ENCODE peak calls at places on chromosomes 5 and 9, in ten cellular contexts. I is astrocyte of the cerebellum, F is left ventricle myocardium inferior, Y is PC-9, C is NB4, A is heart right ventricle, D is HCT116, Z is MM.1S, N is Panc1, J is IMR-90. W is an unnamed sample.

GRCh38 chr9:80707120-80707519 is 982.2 kb downstream of the TLE1 start:
- DNase-seq in I (peak; percentile 6), F (no peak), Y (no peak), C (no peak), A (no peak), D (no peak), Z (no peak), N (no peak), J (peak; percentile 51), W (peak; percentile 16)

GRCh38 chr5:135246923-135247795 is 151.9 kb downstream of the MACROH2A1 start:
- DNase-seq in I (peak; percentile 86), F (no peak), Y (peak; percentile 31), C (peak; percentile 85), A (no peak), D (peak; percentile 79), Z (no peak), N (peak; percentile 38), J (peak; percentile 98), W (peak; percentile 89)

GRCh38 chr9:94847486-94847885 is 121.0 kb downstream of the AOPEP start:
- DNase-seq in I (no peak), F (no peak), Y (no peak), C (peak; percentile 24), A (no peak), D (no peak), Z (no peak), N (no peak), J (peak; percentile 86), W (peak; percentile 88)

GRCh38 chr5:97629281-97629680 is 446.2 kb upstream of the RIOK2 start:
- DNase-seq in I (peak; percentile 5), F (peak; percentile 27), Y (no peak), C (no peak), A (peak; percentile 58), D (peak; percentile 7), Z (no peak), N (no peak), J (peak; percentile 79), W (peak; percentile 92)

GRCh38 chr9:113479150-113479761 is 15.7 kb downstream of the RGS3 start:
- DNase-seq in I (no peak), F (no peak), Y (no peak), C (peak; percentile 15), A (no peak), D (no peak), Z (no peak), N (no peak), J (no peak), W (no peak)

GRCh38 chr5:110054240-110054639 is 364.5 kb downstream of the MAN2A1 start:
- DNase-seq in I (peak; percentile 94), F (no peak), Y (no peak), C (peak; percentile 56), A (peak; percentile 25), D (peak; percentile 1), Z (peak; percentile 97), N (no peak), J (peak; percentile 21), W (peak; percentile 70)

GRCh38 chr5:38551020-38552017 is 5.1 kb downstream of the LIFR start:
- DNase-seq in I (no peak), F (no peak), Y (peak; percentile 25), C (peak; percentile 28), A (no peak), D (peak; percentile 23), Z (peak; percentile 33), N (no peak), J (peak; percentile 73), W (peak; percentile 76)

GRCh38 chr5:78600656-78601452 is 47.7 kb downstream of the LHFPL2 start:
- DNase-seq in I (no peak), F (no peak), Y (no peak), C (no peak), A (no peak), D (no peak), Z (no peak), N (no peak), J (peak; percentile 84), W (no peak)

GRCh38 chr9:36407122-36407723 is 7.2 kb upstream of the RNF38 start:
- DNase-seq in I (no peak), F (no peak), Y (peak; percentile 37), C (peak; percentile 53), A (peak; percentile 28), D (peak; percentile 50), Z (peak; percentile 72), N (peak; percentile 63), J (peak; percentile 65), W (peak; percentile 77)

GRCh38 chr9:4837126-4837767 is 44.5 kb downstream of the RCL1 start:
- DNase-seq in I (peak; percentile 93), F (no peak), Y (no peak), C (no peak), A (no peak), D (no peak), Z (no peak), N (no peak), J (peak; percentile 42), W (peak; percentile 55)

GRCh38 chr9:95626885-95627558 is 110.3 kb upstream of the PTCH1 start:
- DNase-seq in I (no peak), F (peak; percentile 54), Y (no peak), C (peak; percentile 11), A (peak; percentile 63), D (no peak), Z (no peak), N (no peak), J (no peak), W (no peak)

GRCh38 chr5:174734571-174735497 is 10.5 kb downstream of the MSX2 start:
- DNase-seq in I (no peak), F (no peak), Y (no peak), C (no peak), A (no peak), D (no peak), Z (no peak), N (no peak), J (no peak), W (no peak)

GRCh38 chr9:21965401-21965951 is 28.7 kb downstream of the CDKN2A start:
- DNase-seq in I (no peak), F (no peak), Y (peak; percentile 19), C (no peak), A (no peak), D (no peak), Z (no peak), N (no peak), J (peak; percentile 77), W (peak; percentile 81)
- TF ChIP-seq CTCF in I (peak; percentile 79), F (peak; percentile 21), Y (no peak), C (no peak), A (no peak), D (peak; percentile 24), Z (peak; percentile 22), N (no peak), J (peak; percentile 59), W (peak; percentile 79)

DNA sequence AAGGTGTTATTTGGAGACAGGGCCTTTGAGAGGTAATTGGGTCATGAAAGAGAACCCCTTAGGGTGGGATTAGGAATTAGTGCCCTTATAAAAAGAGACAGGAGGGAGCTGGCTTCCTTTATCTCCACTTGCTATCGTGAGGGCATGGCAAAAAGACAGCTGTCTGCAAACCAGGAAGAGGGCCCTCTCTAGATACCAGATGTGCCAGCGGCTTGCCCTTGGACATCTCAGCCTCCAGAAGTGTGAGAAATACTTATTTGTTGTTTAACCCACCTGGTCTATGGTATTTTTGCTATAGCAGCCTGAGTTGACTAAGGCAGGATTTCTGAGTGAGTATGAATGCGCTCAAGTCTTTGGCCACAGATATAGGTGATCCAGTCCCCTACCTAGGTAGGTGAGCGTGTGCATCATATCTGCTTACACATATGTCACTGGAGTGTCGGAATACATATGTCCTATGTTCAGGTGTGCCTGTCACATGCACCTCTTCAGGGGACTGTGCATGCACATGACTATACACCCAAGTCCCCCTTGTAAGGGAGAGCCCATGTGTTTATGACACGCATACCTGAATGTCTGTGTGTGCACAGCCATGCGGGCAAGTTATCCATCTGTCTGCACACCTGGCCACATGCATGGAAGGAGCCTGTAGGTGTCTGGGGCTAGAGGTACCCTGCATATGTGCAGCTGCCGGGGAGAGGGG is 817 bp upstream of the RGS14 start:
- DNase-seq in I (no peak), F (no peak), Y (no peak), C (peak; percentile 36), A (no peak), D (no peak), Z (no peak), N (no peak), J (no peak), W (no peak)
- H3K4me3 ChIP-seq in I (no peak overlapping the region), F (no peak overlapping the region), Y (no peak overlapping the region), C (peak overlapping the region; percentile 81), A (no peak overlapping the region), D (no peak overlapping the region), Z (peak overlapping the region; percentile 97), N (no peak overlapping the region), J (no peak overlapping the region), W (no peak overlapping the region)

GRCh38 chr9:115404311-115404710 is 286.4 kb upstream of the TNC start:
- DNase-seq in I (no peak), F (no peak), Y (no peak), C (no peak), A (no peak), D (no peak), Z (no peak), N (no peak), J (no peak), W (no peak)

GRCh38 chr9:115399026-115399425 is 281.1 kb upstream of the TNC start:
- DNase-seq in I (no peak), F (no peak), Y (no peak), C (no peak), A (no peak), D (no peak), Z (no peak), N (no peak), J (no peak), W (no peak)

GRCh38 chr9:115400801-115401200 is 282.8 kb upstream of the TNC start:
- DNase-seq in I (peak; percentile 83), F (no peak), Y (no peak), C (no peak), A (no peak), D (no peak), Z (no peak), N (no peak), J (peak; percentile 74), W (no peak)

GRCh38 chr9:115398313-115398650 is 280.3 kb upstream of the TNC start:
- DNase-seq in I (no peak), F (no peak), Y (no peak), C (no peak), A (no peak), D (no peak), Z (no peak), N (no peak), J (no peak), W (no peak)

GRCh38 chr9:115403753-115404152 is 285.8 kb upstream of the TNC start:
- DNase-seq in I (no peak), F (no peak), Y (no peak), C (no peak), A (no peak), D (no peak), Z (no peak), N (no peak), J (no peak), W (no peak)
- TF ChIP-seq CTCF in I (no peak), F (no peak), Y (no peak), C (no peak), A (no peak), D (no peak), Z (no peak), N (no peak), J (no peak), W (no peak)

DNA sequence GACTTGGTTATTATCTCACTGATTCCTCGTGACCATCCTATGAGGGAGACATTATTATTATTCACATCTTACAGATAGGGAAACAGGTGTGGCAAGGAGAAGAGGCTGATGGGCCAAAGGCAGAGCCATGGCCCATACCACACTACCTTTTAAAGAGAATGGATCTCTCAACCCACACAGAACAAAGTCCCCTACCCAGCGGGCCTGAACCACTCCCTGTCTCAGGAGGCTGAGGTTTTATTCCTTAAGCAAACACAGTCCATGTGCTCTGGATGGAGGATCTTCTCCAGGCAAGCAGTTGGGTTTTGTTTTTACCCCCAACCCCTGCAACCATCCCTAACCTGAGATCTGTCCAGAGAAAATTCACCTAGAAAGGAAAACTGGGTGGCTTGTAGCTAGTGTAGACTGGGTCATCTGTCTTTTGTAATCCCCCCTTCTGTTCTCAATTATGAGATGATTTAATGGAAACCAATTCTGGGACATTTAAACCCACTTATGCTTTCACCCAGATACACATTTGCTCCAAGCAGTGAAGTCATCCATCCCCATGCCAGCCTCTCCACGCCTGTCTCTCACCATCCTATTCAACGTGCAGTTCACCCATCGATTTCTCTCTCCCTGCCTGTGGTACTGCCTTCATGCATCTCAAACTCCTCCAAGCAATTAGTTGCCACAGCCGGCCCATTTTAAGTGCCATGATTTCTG is 2.0 kb downstream of the PHF19 start:
- DNase-seq in I (no peak), F (no peak), Y (no peak), C (no peak), A (no peak), D (no peak), Z (no peak), N (no peak), J (no peak), W (no peak)
- H3K4me3 ChIP-seq in I (no peak overlapping the region), F (no peak overlapping the region), Y (peak overlapping the region; percentile 87), C (peak overlapping the region; percentile 89), A (no peak overlapping the region), D (peak overlapping the region; percentile 45), Z (peak overlapping the region; percentile 79), N (peak overlapping the region; percentile 57), J (no peak overlapping the region), W (no peak overlapping the region)